ENCODE peak calls at places on chromosome X, in nine cellular contexts. B is RCC 7860; E is stimulated activated effector memory CD8-positive, alpha-beta T cell treated with anti-CD3 and anti-CD28 coated beads, Interleukin-12 subunit alpha, Interleukin-12 subunit beta, amount 100 ng/mL, for 72 hours; S is AG09309; L is astrocyte of the spinal cord; P is NCI-H1105 treated with DMSO at 0.1 percent for 48 hours; X is EH; I is H7; C is neuronal stem cell. H is an unnamed sample.

GRCh38 chrX:7925867-7926472 is 1.2 kb downstream of the PNPLA4 start:
- DNase-seq in P (peak), E (peak), I (peak), X (peak), S (peak), L (peak), C (peak), B (peak), H (peak)

GRCh38 chrX:124534530-124534929 is 188.2 kb downstream of the SH2D1A start:
- DNase-seq in E (no peak), B (no peak), S (no peak), I (peak), L (no peak), X (no peak), P (no peak), C (no peak), H (no peak)

GRCh38 chrX:137428777-137429564 is 137.0 kb upstream of the ZIC3 start:
- DNase-seq in X (no peak), C (no peak), I (peak), B (no peak), P (no peak), L (no peak), E (no peak), S (no peak), H (no peak)

GRCh38 chrX:107542500-107542899 is 85.8 kb upstream of the PRPS1 start:
- DNase-seq in C (no peak), P (peak), B (no peak), X (peak), I (peak), E (no peak), S (no peak), L (peak), H (peak)

GRCh38 chrX:124791492-124792095 is 445.2 kb downstream of the SH2D1A start:
- DNase-seq in S (no peak), B (no peak), C (no peak), X (no peak), I (no peak), L (no peak), P (no peak), E (no peak), H (no peak)

GRCh38 chrX:9197231-9197630 is 163.3 kb upstream of the FAM9B start:
- DNase-seq in C (no peak), E (no peak), B (no peak), L (no peak), S (no peak), P (no peak), I (no peak), X (peak), H (peak)

GRCh38 chrX:39065051-39065871 is 264.0 kb downstream of the MID1IP1 start:
- DNase-seq in S (no peak), I (peak), C (peak), L (no peak), P (peak), E (no peak), B (no peak), X (no peak), H (no peak)

GRCh38 chrX:38172596-38172995 is 48.1 kb downstream of the SRPX start:
- DNase-seq in S (no peak), E (no peak), B (no peak), C (no peak), X (peak), L (no peak), I (no peak), P (no peak), H (no peak)

GRCh38 chrX:16946361-16946964 is at the start of gene REPS2:
- DNase-seq in X (peak), P (peak), C (peak), S (no peak), B (peak), E (peak), L (peak), I (peak), H (peak)

GRCh38 chrX:102867254-102867653 is 69.8 kb upstream of the RAB40AL start:
- DNase-seq in P (no peak), E (no peak), S (no peak), B (no peak), C (no peak), X (no peak), L (no peak), I (no peak), H (no peak)

GRCh38 chrX:119359618-119360382 is 39.3 kb upstream of the SLC25A43 start:
- DNase-seq in X (no peak), P (no peak), L (no peak), C (no peak), S (no peak), B (no peak), I (no peak), E (no peak), H (peak)

GRCh38 chrX:153782324-153782723 is 1.5 kb downstream of the SRPK3 start:
- DNase-seq in I (peak), E (no peak), C (no peak), L (no peak), B (no peak), S (no peak), P (peak), X (no peak), H (no peak)

GRCh38 chrX:138745215-138745614 is 33.7 kb upstream of the FGF13 start:
- DNase-seq in P (peak), E (no peak), B (no peak), X (peak), S (no peak), C (peak), I (peak), L (peak), H (peak)

GRCh38 chrX:43728002-43728401 is 71.9 kb downstream of the MAOA start:
- DNase-seq in P (no peak), I (no peak), B (no peak), L (no peak), C (no peak), E (no peak), S (no peak), X (no peak), H (no peak)

GRCh38 chrX:135740683-135741149 is 27.3 kb downstream of the CT45A3 start:
- DNase-seq in C (no peak), S (no peak), X (peak), P (no peak), E (peak), B (no peak), L (no peak), I (peak), H (peak)

GRCh38 chrX:10011261-10011931 is 44.2 kb downstream of the CLDN34 start:
- DNase-seq in I (peak), C (no peak), E (no peak), B (no peak), S (no peak), L (no peak), X (no peak), P (no peak), H (no peak)

GRCh38 chrX:138886769-138887168 is 175.3 kb upstream of the FGF13 start:
- DNase-seq in C (no peak), P (peak), E (no peak), S (no peak), B (no peak), X (no peak), L (peak), I (no peak), H (peak)

GRCh38 chrX:14065800-14066199 is 36.1 kb upstream of the GEMIN8 start:
- DNase-seq in L (no peak), C (no peak), S (no peak), X (no peak), I (no peak), P (no peak), E (no peak), B (no peak), H (no peak)

GRCh38 chrX:108397627-108398392 is 40.4 kb downstream of the COL4A6 start:
- DNase-seq in I (no peak), E (no peak), S (no peak), P (no peak), C (peak), B (no peak), L (no peak), X (peak), H (peak)

GRCh38 chrX:120419465-120419864 is 49.6 kb downstream of the LAMP2 start:
- DNase-seq in P (no peak), B (no peak), I (no peak), E (no peak), L (no peak), S (no peak), C (no peak), X (no peak), H (no peak)

GRCh38 chrX:4655743-4656142 is 942.3 kb upstream of the PRKX start:
- DNase-seq in I (no peak), P (no peak), B (no peak), L (no peak), C (no peak), S (no peak), E (no peak), X (no peak), H (no peak)

GRCh38 chrX:51922561-51922960 is 29.1 kb downstream of the MAGED1 start:
- DNase-seq in I (no peak), P (no peak), E (no peak), S (no peak), C (no peak), X (no peak), L (no peak), B (no peak), H (no peak)

GRCh38 chrX:77415161-77415560 is 32.0 kb upstream of the FGF16 start:
- DNase-seq in B (no peak), C (no peak), P (no peak), X (peak), E (no peak), S (no peak), L (no peak), I (no peak), H (peak)

GRCh38 chrX:55451990-55452824 is at the start of gene MAGEH1:
- DNase-seq in X (peak), I (peak), C (peak), P (peak), L (peak), B (peak), E (peak), S (peak), H (peak)

GRCh38 chrX:79080131-79080530 is 64.4 kb upstream of the GPR174 start:
- DNase-seq in C (no peak), L (peak), X (peak), S (no peak), P (no peak), E (no peak), B (no peak), I (no peak), H (peak)

GRCh38 chrX:107429090-107429489 is 20.4 kb upstream of the FRMPD3 start:
- DNase-seq in C (no peak), P (no peak), X (peak), B (no peak), S (no peak), I (no peak), L (no peak), E (no peak), H (peak)

GRCh38 chrX:137234651-137235402 is 201.0 kb upstream of the GPR101 start:
- DNase-seq in C (no peak), B (no peak), I (no peak), E (no peak), S (no peak), L (no peak), P (peak), X (no peak), H (no peak)

GRCh38 chrX:11532291-11533075 is 133.2 kb downstream of the ARHGAP6 start:
- DNase-seq in S (no peak), C (no peak), B (no peak), E (no peak), X (no peak), P (no peak), L (no peak), I (peak), H (no peak)

GRCh38 chrX:115047181-115047580 is 29.8 kb upstream of the IL13RA2 start:
- DNase-seq in I (no peak), L (no peak), C (no peak), X (peak), P (no peak), S (no peak), E (no peak), B (peak), H (peak)

GRCh38 chrX:152652467-152652866 is 14.8 kb downstream of the GABRQ start:
- DNase-seq in E (no peak), X (no peak), S (no peak), P (no peak), L (no peak), C (no peak), B (no peak), I (no peak), H (no peak)

GRCh38 chrX:332916-333610 is 14.5 kb upstream of the GTPBP6 start:
- DNase-seq in I (no peak), B (no peak), C (no peak), P (no peak), X (no peak), S (no peak), L (no peak), E (no peak), H (no peak)

GRCh38 chrX:48976086-48976485 is 4.4 kb upstream of the KCND1 start:
- DNase-seq in B (no peak), C (no peak), X (no peak), E (no peak), S (no peak), P (no peak), L (no peak), I (no peak), H (no peak)

GRCh38 chrX:9132036-9132435 is 98.1 kb upstream of the FAM9B start:
- DNase-seq in I (no peak), C (no peak), P (no peak), X (no peak), B (no peak), L (no peak), S (no peak), E (no peak), H (no peak)

GRCh38 chrX:134431894-134432293 is 28.1 kb upstream of the HPRT1 start:
- DNase-seq in B (peak), L (peak), E (no peak), X (peak), C (no peak), S (peak), P (no peak), I (no peak), H (peak)

GRCh38 chrX:9745417-9746115 is 20.1 kb downstream of the GPR143 start:
- DNase-seq in I (no peak), P (no peak), X (peak), E (no peak), C (no peak), L (peak), B (peak), S (no peak), H (peak)

GRCh38 chrX:45505214-45505613 is 304.5 kb upstream of the DIPK2B start:
- DNase-seq in P (no peak), E (no peak), S (no peak), C (no peak), I (no peak), X (peak), B (peak), L (peak), H (peak)

GRCh38 chrX:153645921-153646481 is 1.0 kb upstream of the DUSP9 start:
- DNase-seq in I (peak), C (no peak), P (no peak), E (no peak), L (no peak), X (no peak), S (no peak), B (no peak), H (no peak)

GRCh38 chrX:2320580-2321327 is 180.0 kb downstream of the DHRSX start:
- DNase-seq in P (no peak), B (no peak), I (no peak), X (peak), L (no peak), E (no peak), C (no peak), S (peak), H (peak)

H was measured in GM23248.